ENCODE peak calls at places on chromosomes 6 and 20, in nine cellular contexts. E is progenitor cell of endocrine pancreas, V is glutamatergic neuron, Q is breast epithelium, Z is ascending aorta, B is IMR-90, J is heart right ventricle, A is Caco-2, S is GM13976. X is an unnamed sample.

GRCh38 chr6:13407709-13408695 is 79.4 kb downstream of the GFOD1 start:
- DNase-seq in J (no peak), Z (no peak), S (no peak), B (peak; percentile 87), Q (no peak), V (no peak), E (no peak), A (no peak), X (peak; percentile 82)

GRCh38 chr6:181049-181654 is 111.1 kb upstream of the DUSP22 start:
- DNase-seq in Z (no peak), V (no peak), S (peak; percentile 71), E (no peak), Q (no peak), B (no peak), A (no peak), J (no peak), X (no peak)

GRCh38 chr6:146902846-146903245 is 301.4 kb upstream of the STXBP5 start:
- DNase-seq in Z (no peak), V (no peak), A (no peak), E (no peak), B (no peak), S (no peak), J (no peak), Q (no peak), X (no peak)

GRCh38 chr6:10449751-10450150 is 34.9 kb upstream of the TFAP2A start:
- DNase-seq in Z (no peak), A (no peak), V (no peak), E (no peak), J (no peak), S (no peak), Q (no peak), B (no peak), X (no peak)

GRCh38 chr20:20711413-20711812 is 1.0 kb downstream of the RALGAPA2 start:
- DNase-seq in V (no peak), Z (no peak), B (no peak), A (peak; percentile 40), S (no peak), E (no peak), J (no peak), Q (no peak), X (no peak)

GRCh38 chr20:52724586-52724985 is 247.6 kb upstream of the TSHZ2 start:
- DNase-seq in A (no peak), V (no peak), E (no peak), S (no peak), Q (no peak), B (no peak), Z (no peak), J (no peak), X (no peak)

GRCh38 chr20:24448170-24448569 is 21.3 kb upstream of the SYNDIG1 start:
- DNase-seq in V (no peak), S (no peak), Z (peak; percentile 12), A (no peak), B (no peak), E (no peak), J (no peak), Q (no peak), X (no peak)

GRCh38 chr6:119060255-119060907 is 18.1 kb downstream of the FAM184A start:
- DNase-seq in E (no peak), A (no peak), Z (no peak), V (no peak), Q (no peak), S (no peak), B (no peak), J (no peak), X (no peak)

GRCh38 chr20:17557675-17558006 is 12.2 kb upstream of the DSTN start:
- DNase-seq in E (no peak), A (no peak), V (no peak), J (no peak), S (no peak), B (peak; percentile 94), Z (no peak), Q (no peak), X (no peak)

GRCh38 chr6:137353346-137353745 is 134.2 kb upstream of the IFNGR1 start:
- DNase-seq in J (no peak), S (no peak), Z (no peak), A (no peak), E (no peak), V (no peak), Q (no peak), B (no peak), X (no peak)

GRCh38 chr6:23329091-23329490 is 759.7 kb downstream of the HDGFL1 start:
- DNase-seq in B (no peak), S (no peak), J (no peak), Z (no peak), A (no peak), E (no peak), V (no peak), Q (no peak), X (no peak)

GRCh38 chr6:167699141-167700036 is 127.3 kb upstream of the AFDN start:
- DNase-seq in E (no peak), Z (peak; percentile 82), S (peak; percentile 63), V (no peak), Q (no peak), A (no peak), B (no peak), J (peak; percentile 76), X (peak; percentile 61)

GRCh38 chr6:148580442-148580841 is 166.4 kb upstream of the UST start:
- DNase-seq in Q (no peak), E (no peak), A (no peak), Z (no peak), S (no peak), B (no peak), J (no peak), V (no peak), X (no peak)

GRCh38 chr6:118934461-118935330 is at the start of gene MCM9:
- DNase-seq in Z (peak; percentile 94), Q (peak; percentile 91), B (peak; percentile 77), J (peak; percentile 93), S (peak; percentile 96), E (peak; percentile 83), V (peak; percentile 96), A (peak; percentile 88), X (peak; percentile 95)

GRCh38 chr6:101517632-101518031 is 124.1 kb downstream of the GRIK2 start:
- DNase-seq in V (no peak), Z (no peak), S (no peak), J (no peak), B (no peak), A (no peak), E (no peak), Q (no peak), X (no peak)

GRCh38 chr6:33000053-33000452 is 9.3 kb downstream of the HLA-DOA start:
- DNase-seq in Q (no peak), J (no peak), S (peak; percentile 55), E (no peak), A (no peak), V (no peak), B (no peak), Z (no peak), X (no peak)

GRCh38 chr6:26230336-26230735 is 134.7 kb upstream of the BTN3A2 start:
- DNase-seq in Z (no peak), B (no peak), Q (no peak), S (no peak), E (no peak), V (no peak), A (no peak), J (no peak), X (no peak)

DNA sequence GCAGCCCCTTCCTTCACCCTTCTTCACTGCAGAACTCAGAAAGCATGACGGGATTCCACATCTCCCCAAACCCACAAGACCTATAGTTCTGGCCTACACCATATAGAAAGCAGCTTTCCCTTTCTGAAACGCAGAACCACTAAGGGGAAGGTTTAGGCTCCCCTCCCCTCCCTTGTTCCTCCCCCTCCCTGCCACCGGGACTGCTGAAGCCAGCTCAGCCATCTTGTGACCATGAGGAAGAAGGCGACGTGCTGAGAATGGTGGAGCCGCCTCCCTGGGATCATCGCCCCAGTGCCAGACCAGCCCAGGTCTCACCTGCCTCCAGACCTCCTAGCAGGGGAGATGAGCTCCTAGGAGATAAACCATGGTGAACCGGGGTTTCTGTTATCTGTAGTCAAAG is 19.6 kb downstream of the SERPINB6 start:
- DNase-seq in J (peak; percentile 34), V (no peak), E (no peak), A (no peak), Z (peak; percentile 68), B (no peak), Q (no peak), S (no peak), X (no peak)
- TF ChIP-seq CTCF in J (no peak), V (no peak), E (no peak), A (no peak), Z (no peak), B (no peak), Q (no peak), S (no peak), X (no peak)

DNA sequence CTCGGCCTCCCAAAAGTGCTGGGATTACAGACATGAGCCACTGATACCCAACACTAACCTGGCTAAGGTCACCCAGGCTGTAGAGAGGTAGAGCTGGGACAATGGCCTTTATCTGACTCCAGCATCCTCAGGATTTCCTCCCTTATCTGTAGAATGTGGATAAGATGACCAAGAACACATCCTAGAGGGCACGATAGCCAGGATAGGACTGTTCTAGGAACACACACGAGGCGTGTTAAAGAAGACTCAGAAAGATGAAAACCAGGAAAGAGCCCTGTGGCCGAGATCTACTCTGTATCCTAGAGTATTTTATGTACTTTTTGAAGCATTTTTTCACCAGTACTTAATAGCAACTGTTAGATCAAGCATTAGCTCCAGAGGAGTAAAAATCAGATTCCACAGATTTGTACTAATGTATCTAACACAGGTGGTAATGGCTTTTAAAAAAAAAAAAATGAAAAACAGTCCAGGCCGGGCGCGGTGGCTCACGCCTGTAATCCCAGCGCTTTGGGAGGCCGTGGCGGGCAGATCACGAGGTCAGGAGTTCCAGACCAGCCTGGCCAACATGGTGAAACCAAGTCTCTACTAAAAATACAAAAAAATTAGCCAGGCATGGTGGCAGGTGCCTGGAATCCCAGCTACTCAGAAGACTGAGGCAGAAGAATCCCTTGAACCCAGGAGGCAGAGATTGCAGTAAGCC is 17.3 kb downstream of the PPP1R10 start:
- DNase-seq in S (no peak), E (no peak), Z (no peak), J (no peak), A (no peak), Q (no peak), B (no peak), V (no peak), X (no peak)
- TF ChIP-seq CTCF in S (no peak), E (no peak), Z (no peak), J (no peak), A (no peak), Q (no peak), B (no peak), V (no peak), X (no peak)

DNA sequence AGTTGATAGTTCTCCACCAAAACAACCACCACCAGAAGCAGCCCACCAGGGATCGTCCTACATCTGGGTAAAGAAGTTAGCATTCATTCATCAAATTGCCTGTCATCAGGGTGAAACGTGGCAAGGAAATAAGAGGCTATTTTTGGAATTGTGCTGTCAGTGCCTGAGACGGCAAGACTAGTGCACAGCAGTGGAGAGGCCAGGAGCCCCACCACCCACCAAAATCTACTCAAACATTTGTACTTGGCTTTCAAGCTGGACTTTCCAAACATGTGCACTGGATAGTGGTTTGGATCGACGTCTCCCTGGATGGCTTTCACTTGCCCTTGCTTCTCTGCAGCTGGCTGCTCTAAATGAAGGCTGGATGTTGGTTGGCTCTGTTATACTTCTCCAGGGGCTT is 44.8 kb downstream of the TXNDC5 start:
- DNase-seq in Q (no peak), S (no peak), J (no peak), V (no peak), B (no peak), Z (no peak), A (no peak), E (no peak), X (no peak)
- TF ChIP-seq CTCF in Q (no peak), S (no peak), J (no peak), V (no peak), B (no peak), Z (no peak), A (no peak), E (no peak), X (no peak)

GRCh38 chr20:63891061-63892002 is 3.6 kb upstream of the DNAJC5 start:
- DNase-seq in A (no peak), Z (no peak), B (no peak), J (no peak), V (no peak), E (no peak), Q (no peak), S (no peak), X (no peak)
- TF ChIP-seq CTCF in A (no peak), Z (no peak), B (no peak), J (no peak), V (no peak), E (no peak), Q (no peak), S (no peak), X (no peak)

X was measured in right lobe of liver.